ENCODE peak calls at places on chromosomes 5 and 9, in eight cellular contexts. S, F, L, B, H, R, U and Z are unnamed samples.

GRCh38 chr9:97502984-97503861 is 1.8 kb downstream of the TMOD1 start:
- DNase-seq in U (no peak), L (no peak), H (no peak), R (no peak), S (no peak), B (no peak), F (no peak), Z (no peak)

GRCh38 chr5:158384535-158385421 is 525.8 kb upstream of the CLINT1 start:
- DNase-seq in U (peak), L (no peak), R (no peak), S (peak), F (peak), H (no peak), B (peak), Z (peak)

GRCh38 chr5:159899067-159900049 is 16.9 kb upstream of the ADRA1B start:
- DNase-seq in R (no peak), S (peak), F (peak), B (peak), U (no peak), L (no peak), H (no peak), Z (peak)

GRCh38 chr5:73902327-73903051 is 276.5 kb downstream of the ARHGEF28 start:
- DNase-seq in L (no peak), B (peak), S (peak), R (no peak), H (peak), F (peak), U (peak), Z (peak)

GRCh38 chr5:2861605-2862004 is 110.1 kb upstream of the IRX2 start:
- DNase-seq in B (no peak), R (no peak), S (no peak), L (no peak), H (peak), U (no peak), F (no peak), Z (no peak)

GRCh38 chr9:79577969-79578723 is 6.4 kb downstream of the TLE4 start:
- DNase-seq in L (no peak), F (peak), U (no peak), B (no peak), R (no peak), H (no peak), S (no peak), Z (peak)

GRCh38 chr5:111914957-111915356 is 158.0 kb upstream of the NREP start:
- DNase-seq in H (no peak), B (no peak), S (peak), R (no peak), L (no peak), U (no peak), F (no peak), Z (no peak)

GRCh38 chr9:85292261-85292660 is 449.5 kb downstream of the AGTPBP1 start:
- DNase-seq in U (no peak), F (no peak), H (no peak), R (no peak), L (no peak), B (no peak), S (no peak), Z (no peak)

GRCh38 chr5:125699860-125700259 is 723.3 kb upstream of the GRAMD2B start:
- DNase-seq in B (no peak), U (no peak), R (no peak), F (no peak), H (no peak), L (no peak), S (peak), Z (no peak)

GRCh38 chr5:92559743-92560142 is 1021.3 kb downstream of the NR2F1-AS1 start:
- DNase-seq in R (no peak), F (peak), L (no peak), H (no peak), S (peak), B (peak), U (peak), Z (peak)

GRCh38 chr9:69121155-69122085 is 52.7 kb upstream of the TJP2 start:
- DNase-seq in U (peak), L (no peak), S (no peak), H (peak), B (peak), F (peak), R (peak), Z (peak)

GRCh38 chr9:84230355-84231136 is 110.0 kb downstream of the SLC28A3 start:
- DNase-seq in S (peak), R (no peak), H (no peak), U (no peak), B (peak), L (no peak), F (peak), Z (peak)

GRCh38 chr5:179110528-179110927 is 50.4 kb downstream of the ZNF354C start:
- DNase-seq in B (no peak), U (no peak), L (no peak), R (no peak), H (no peak), F (no peak), S (no peak), Z (no peak)

GRCh38 chr9:22124263-22125011 is 115.3 kb upstream of the CDKN2B start:
- DNase-seq in H (no peak), L (no peak), S (peak), R (no peak), U (no peak), F (peak), B (no peak), Z (no peak)

GRCh38 chr5:120160120-120160895 is 303.8 kb upstream of the PRR16 start:
- DNase-seq in U (peak), F (peak), L (no peak), R (no peak), S (no peak), H (no peak), B (peak), Z (peak)

GRCh38 chr5:82885657-82886389 is 191.4 kb downstream of the TMEM167A start:
- DNase-seq in U (peak), H (no peak), B (no peak), F (peak), R (no peak), L (no peak), S (peak), Z (peak)

GRCh38 chr5:60883229-60883628 is 39.2 kb upstream of the ELOVL7 start:
- DNase-seq in L (no peak), U (peak), S (peak), R (no peak), H (no peak), F (no peak), B (peak), Z (no peak)

GRCh38 chr9:36985769-36986547 is 48.1 kb downstream of the PAX5 start:
- DNase-seq in F (no peak), H (no peak), R (no peak), B (no peak), L (peak), S (no peak), U (no peak), Z (no peak)

GRCh38 chr5:151612689-151613427 is 21.7 kb upstream of the FAT2 start:
- DNase-seq in L (no peak), S (no peak), R (no peak), H (peak), F (peak), B (no peak), U (no peak), Z (no peak)

GRCh38 chr9:68500457-68501158 is 40.1 kb downstream of the TMEM252 start:
- DNase-seq in R (no peak), B (peak), L (peak), U (peak), S (peak), H (no peak), F (peak), Z (peak)

GRCh38 chr5:36147681-36148080 is 4.0 kb downstream of the LMBRD2 start:
- DNase-seq in B (no peak), H (no peak), L (no peak), S (no peak), U (no peak), F (peak), R (no peak), Z (no peak)

GRCh38 chr9:35749515-35750255 is 598 bp downstream of the RGP1 start:
- DNase-seq in F (no peak), S (no peak), B (no peak), H (peak), R (no peak), L (no peak), U (no peak), Z (no peak)

GRCh38 chr9:108166509-108166908 is 676.9 kb upstream of the KLF4 start:
- DNase-seq in U (no peak), L (no peak), R (no peak), H (no peak), B (no peak), S (no peak), F (no peak), Z (no peak)

GRCh38 chr9:34958411-34958982 is 412 bp downstream of the PHF24 start:
- DNase-seq in S (no peak), F (no peak), B (no peak), H (no peak), R (no peak), U (no peak), L (no peak), Z (no peak)

GRCh38 chr5:36492998-36493655 is 113.3 kb upstream of the SLC1A3 start:
- DNase-seq in U (peak), S (no peak), H (no peak), B (peak), F (peak), R (no peak), L (no peak), Z (peak)

GRCh38 chr5:65191554-65192126 is 290.1 kb downstream of the ADAMTS6 start:
- DNase-seq in L (no peak), U (no peak), R (no peak), H (no peak), S (no peak), F (no peak), B (no peak), Z (peak)

GRCh38 chr9:16640649-16641048 is 229.8 kb downstream of the BNC2 start:
- DNase-seq in F (no peak), H (no peak), U (no peak), L (no peak), R (no peak), S (no peak), B (no peak), Z (no peak)

GRCh38 chr9:98579700-98580099 is 129.0 kb downstream of the GABBR2 start:
- DNase-seq in S (no peak), R (no peak), F (no peak), H (no peak), U (no peak), L (no peak), B (no peak), Z (no peak)

GRCh38 chr5:73591698-73592501 is 26.4 kb downstream of the UTP15 start:
- DNase-seq in H (no peak), S (peak), L (no peak), R (no peak), U (peak), F (peak), B (peak), Z (peak)

GRCh38 chr5:39732166-39732565 is 307.4 kb upstream of the DAB2 start:
- DNase-seq in U (no peak), B (no peak), H (no peak), S (no peak), R (no peak), F (no peak), L (no peak), Z (no peak)

GRCh38 chr9:93212409-93212808 is 28.5 kb downstream of the WNK2 start:
- DNase-seq in B (no peak), R (no peak), L (no peak), S (no peak), U (no peak), H (no peak), F (no peak), Z (no peak)

GRCh38 chr9:106479679-106480078 is 383.3 kb upstream of the ZNF462 start:
- DNase-seq in H (no peak), B (peak), S (no peak), F (no peak), L (no peak), R (no peak), U (no peak), Z (peak)

GRCh38 chr9:123358181-123358894 is 2.3 kb downstream of the CRB2 start:
- DNase-seq in H (no peak), R (no peak), F (no peak), S (no peak), U (no peak), L (no peak), B (no peak), Z (no peak)

GRCh38 chr9:123360161-123361085 is 4.4 kb downstream of the CRB2 start:
- DNase-seq in L (no peak), R (no peak), F (no peak), B (no peak), U (no peak), S (peak), H (peak), Z (no peak)

GRCh38 chr9:123359546-123359945 is 3.5 kb downstream of the CRB2 start:
- DNase-seq in B (no peak), F (no peak), H (no peak), L (no peak), U (no peak), S (no peak), R (no peak), Z (no peak)

GRCh38 chr9:123357748-123358059 is 1.7 kb downstream of the CRB2 start:
- DNase-seq in S (no peak), B (no peak), U (no peak), H (no peak), R (no peak), F (no peak), L (no peak), Z (no peak)

GRCh38 chr9:123359106-123359505 is 3.1 kb downstream of the CRB2 start:
- DNase-seq in R (no peak), B (no peak), U (no peak), L (no peak), H (no peak), F (no peak), S (no peak), Z (no peak)
- H3K4me3 ChIP-seq in R (no peak), B (no peak), U (no peak), L (no peak), H (no peak), F (no peak), S (no peak), Z (no peak)

GRCh38 chr9:4741365-4742031 is 496 bp upstream of the AK3 start:
- DNase-seq in S (peak), B (no peak), F (no peak), U (no peak), L (peak), R (peak), H (no peak), Z (no peak)

GRCh38 chr9:4742246-4742645 is 1.2 kb upstream of the AK3 start:
- DNase-seq in R (no peak), L (no peak), F (no peak), H (no peak), U (no peak), S (no peak), B (no peak), Z (peak)

GRCh38 chr9:4739587-4740372 is 1.2 kb downstream of the AK3 start:
- DNase-seq in U (no peak), B (no peak), F (no peak), R (peak), H (no peak), L (no peak), S (peak), Z (no peak)

GRCh38 chr9:4740373-4740622 is 704 bp downstream of the AK3 start:
- DNase-seq in B (no peak), H (no peak), F (no peak), L (no peak), S (peak), U (no peak), R (no peak), Z (peak)

DNA sequence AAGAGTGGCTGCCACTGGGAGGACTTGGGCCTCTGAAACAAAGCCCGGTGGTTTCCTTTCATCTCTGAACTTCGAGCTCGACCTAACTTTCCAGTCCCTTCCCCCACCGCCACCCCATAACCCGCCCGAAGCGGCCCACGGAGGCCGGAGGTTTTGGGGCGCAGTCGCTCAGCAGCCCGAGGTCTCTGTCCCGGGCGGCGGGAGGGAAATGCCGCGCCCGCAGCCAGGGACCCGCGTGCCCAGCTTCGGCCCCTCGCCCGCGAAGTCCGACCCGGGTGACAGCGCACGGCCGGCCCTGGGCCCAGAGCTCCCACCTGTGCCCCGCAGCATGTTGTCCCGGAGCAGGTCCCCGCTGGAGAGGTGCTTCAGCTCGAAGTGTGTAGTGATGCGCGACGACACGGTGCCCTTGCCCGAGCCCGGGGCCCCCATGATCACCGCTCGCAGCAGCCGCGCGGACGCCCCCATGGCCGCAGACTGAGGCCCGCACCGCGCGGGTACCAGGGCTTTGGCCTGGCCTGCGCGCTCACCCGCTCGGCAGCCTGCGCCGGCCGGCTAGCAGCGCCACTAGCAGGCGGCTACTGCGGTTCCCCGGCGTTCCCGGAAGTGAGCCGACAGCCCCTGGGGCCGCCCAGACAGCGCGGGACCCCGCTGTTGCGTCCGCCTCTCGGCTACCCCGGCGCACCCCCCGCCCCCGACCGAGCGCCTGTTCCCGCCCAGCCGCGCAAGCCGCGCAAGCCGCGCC is at the start of gene AK3:
- DNase-seq in L (peak), F (peak), B (peak), R (peak), S (peak), U (peak), H (peak), Z (peak)
- TF ChIP-seq CTCF in L (peak), F (peak), B (peak), R (no peak), S (peak), U (peak), H (peak), Z (peak)

DNA sequence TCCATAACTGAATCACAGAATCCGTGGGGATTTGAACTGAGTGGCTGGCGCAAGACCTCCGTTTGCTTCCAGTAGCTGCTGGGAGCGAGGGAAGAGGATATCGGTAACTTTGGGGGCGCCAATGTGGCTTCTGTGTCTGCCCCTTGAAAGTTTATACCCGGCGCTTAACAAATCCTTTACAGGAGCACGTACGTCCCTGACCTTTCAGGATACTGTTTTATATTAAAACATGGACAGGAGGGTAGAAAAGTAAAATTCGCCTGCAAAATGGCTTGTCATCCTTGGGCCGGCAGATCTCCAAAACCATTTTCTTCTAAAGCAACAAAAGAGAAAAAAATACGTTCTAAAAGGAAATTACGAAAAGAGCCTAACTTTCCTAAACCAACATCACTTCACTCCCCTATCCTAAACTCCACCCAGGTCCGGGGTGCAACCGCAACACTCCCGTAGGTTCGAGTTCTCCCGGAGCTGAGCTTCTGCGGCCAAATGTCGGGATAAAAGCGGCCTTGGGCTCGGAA is 656 bp upstream of the DMRT3 start:
- DNase-seq in F (no peak), H (no peak), U (no peak), B (no peak), L (no peak), R (no peak), S (no peak), Z (no peak)
- H3K4me3 ChIP-seq in F (no peak), H (no peak), U (no peak), B (no peak), L (no peak), R (no peak), S (no peak), Z (no peak)

GRCh38 chr9:90057361-90057760 is 452.5 kb downstream of the GADD45G start:
- DNase-seq in L (no peak), F (no peak), B (no peak), U (no peak), R (no peak), S (no peak), H (no peak), Z (no peak)

GRCh38 chr9:90055226-90055625 is 450.4 kb downstream of the GADD45G start:
- DNase-seq in H (no peak), F (no peak), S (no peak), L (no peak), R (no peak), U (no peak), B (no peak), Z (no peak)

GRCh38 chr9:90054810-90055209 is 450.0 kb downstream of the GADD45G start:
- DNase-seq in H (no peak), B (no peak), F (no peak), R (no peak), L (no peak), S (no peak), U (no peak), Z (no peak)

GRCh38 chr9:90047828-90048227 is 443.0 kb downstream of the GADD45G start:
- DNase-seq in S (no peak), B (no peak), L (no peak), H (no peak), U (no peak), F (no peak), R (no peak), Z (no peak)

GRCh38 chr9:90053027-90053426 is 448.2 kb downstream of the GADD45G start:
- DNase-seq in R (no peak), F (no peak), B (no peak), S (no peak), L (no peak), H (peak), U (no peak), Z (no peak)
- TF ChIP-seq CTCF in R (no peak), F (no peak), B (peak), S (peak), L (no peak), H (peak), U (peak), Z (peak)

GRCh38 chr9:94528886-94529285 is 26.0 kb upstream of the PCAT7 start:
- DNase-seq in B (no peak), L (no peak), H (no peak), R (no peak), F (no peak), U (no peak), S (no peak), Z (no peak)
- H3K4me3 ChIP-seq in B (no peak), L (no peak), H (no peak), R (no peak), F (no peak), U (no peak), S (no peak), Z (no peak)

DNA sequence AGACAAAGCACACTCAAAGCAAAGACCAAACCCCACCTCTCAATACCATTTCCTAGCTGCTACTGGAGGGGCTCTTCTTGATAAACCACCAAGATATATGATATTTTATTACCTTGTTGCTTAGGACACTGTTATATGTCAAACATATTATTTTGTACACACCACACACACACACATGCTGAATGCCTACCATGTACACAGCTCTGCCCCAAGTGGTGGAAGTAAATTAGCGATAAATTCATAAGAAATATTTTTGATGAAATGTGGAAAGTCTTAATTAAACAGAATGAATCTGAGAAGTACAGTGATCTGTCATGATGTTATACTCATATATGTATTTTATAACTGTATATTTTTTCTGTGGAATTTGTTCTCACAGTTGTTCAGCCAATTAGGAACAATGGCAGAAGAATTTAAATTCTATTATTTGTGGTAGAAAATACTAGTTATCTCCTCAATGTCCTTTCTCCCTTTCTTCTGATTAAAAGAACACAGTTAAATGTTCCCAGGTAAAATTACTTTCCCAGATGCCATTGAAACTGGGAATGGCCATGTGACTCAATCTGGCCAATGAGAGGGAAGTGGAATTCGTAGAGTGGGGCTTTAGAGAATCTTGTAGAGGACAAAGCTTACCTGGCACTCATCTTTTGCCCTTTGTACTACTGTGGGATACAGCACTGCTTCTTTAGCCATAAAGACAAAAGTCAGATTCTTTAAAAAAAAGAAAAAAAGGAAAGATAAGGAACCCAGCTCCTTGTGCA is 156.5 kb downstream of the SNCAIP start:
- DNase-seq in S (no peak), R (no peak), H (no peak), B (no peak), U (no peak), L (no peak), F (no peak), Z (no peak)
- TF ChIP-seq CTCF in S (no peak), R (no peak), H (peak), B (peak), U (peak), L (no peak), F (no peak), Z (peak)